ENCODE peak calls at places on chromosomes 6 and 20, in seven cellular contexts. One of them, this sample, is unnamed.

GRCh38 chr6:15077964-15078363 is 167.9 kb upstream of the JARID2 start:
- DNase-seq in Right ventricle myocardium superior: no peak
- DNase-seq in activated CD4-positive, CD25-positive, alpha-beta regulatory T cell treated with anti-CD3 and anti-CD28 coated beads, Interleukin-2, amount 50 U/mL, for 16 hours: no peak
- DNase-seq in IMR-90: no peak
- DNase-seq in M059J: no peak
- DNase-seq in MCF 10A: no peak
- DNase-seq in T47D: no peak
- DNase-seq in this sample: no peak

GRCh38 chr6:106519460-106520394 is 109.6 kb downstream of the RTN4IP1 start:
- DNase-seq in T47D: no peak
- DNase-seq in activated CD4-positive, CD25-positive, alpha-beta regulatory T cell treated with anti-CD3 and anti-CD28 coated beads, Interleukin-2, amount 50 U/mL, for 16 hours: peak
- DNase-seq in Right ventricle myocardium superior: peak
- DNase-seq in MCF 10A: peak
- DNase-seq in M059J: peak
- DNase-seq in IMR-90: peak
- DNase-seq in this sample: peak

GRCh38 chr6:144265061-144265357 is 20.1 kb upstream of the UTRN start:
- DNase-seq in IMR-90: peak
- DNase-seq in activated CD4-positive, CD25-positive, alpha-beta regulatory T cell treated with anti-CD3 and anti-CD28 coated beads, Interleukin-2, amount 50 U/mL, for 16 hours: no peak
- DNase-seq in M059J: peak
- DNase-seq in T47D: no peak
- DNase-seq in MCF 10A: no peak
- DNase-seq in Right ventricle myocardium superior: no peak
- DNase-seq in this sample: no peak

GRCh38 chr20:43926287-43926686 is 11.6 kb downstream of the TOX2 start:
- DNase-seq in T47D: no peak
- DNase-seq in Right ventricle myocardium superior: no peak
- DNase-seq in IMR-90: no peak
- DNase-seq in MCF 10A: no peak
- DNase-seq in activated CD4-positive, CD25-positive, alpha-beta regulatory T cell treated with anti-CD3 and anti-CD28 coated beads, Interleukin-2, amount 50 U/mL, for 16 hours: no peak
- DNase-seq in M059J: no peak
- DNase-seq in this sample: no peak

GRCh38 chr6:14274552-14275492 is 157.2 kb downstream of the CD83 start:
- DNase-seq in Right ventricle myocardium superior: no peak
- DNase-seq in M059J: no peak
- DNase-seq in activated CD4-positive, CD25-positive, alpha-beta regulatory T cell treated with anti-CD3 and anti-CD28 coated beads, Interleukin-2, amount 50 U/mL, for 16 hours: no peak
- DNase-seq in T47D: no peak
- DNase-seq in MCF 10A: peak
- DNase-seq in IMR-90: no peak
- DNase-seq in this sample: no peak

GRCh38 chr20:10961651-10962288 is 288.0 kb upstream of the JAG1 start:
- DNase-seq in IMR-90: no peak
- DNase-seq in T47D: no peak
- DNase-seq in MCF 10A: peak
- DNase-seq in M059J: no peak
- DNase-seq in Right ventricle myocardium superior: no peak
- DNase-seq in activated CD4-positive, CD25-positive, alpha-beta regulatory T cell treated with anti-CD3 and anti-CD28 coated beads, Interleukin-2, amount 50 U/mL, for 16 hours: no peak
- DNase-seq in this sample: no peak

GRCh38 chr6:19320066-19320465 is 517.1 kb upstream of the ID4 start:
- DNase-seq in Right ventricle myocardium superior: no peak
- DNase-seq in MCF 10A: no peak
- DNase-seq in T47D: no peak
- DNase-seq in M059J: no peak
- DNase-seq in IMR-90: no peak
- DNase-seq in activated CD4-positive, CD25-positive, alpha-beta regulatory T cell treated with anti-CD3 and anti-CD28 coated beads, Interleukin-2, amount 50 U/mL, for 16 hours: no peak
- DNase-seq in this sample: no peak

GRCh38 chr6:112253842-112254816 is at the start of gene LAMA4:
- DNase-seq in activated CD4-positive, CD25-positive, alpha-beta regulatory T cell treated with anti-CD3 and anti-CD28 coated beads, Interleukin-2, amount 50 U/mL, for 16 hours: no peak
- DNase-seq in M059J: peak
- DNase-seq in Right ventricle myocardium superior: peak
- DNase-seq in MCF 10A: peak
- DNase-seq in T47D: peak
- DNase-seq in IMR-90: peak
- DNase-seq in this sample: peak

GRCh38 chr6:141203902-141204575 is 928.7 kb upstream of the GJE1 start:
- DNase-seq in M059J: peak
- DNase-seq in T47D: no peak
- DNase-seq in MCF 10A: no peak
- DNase-seq in activated CD4-positive, CD25-positive, alpha-beta regulatory T cell treated with anti-CD3 and anti-CD28 coated beads, Interleukin-2, amount 50 U/mL, for 16 hours: no peak
- DNase-seq in IMR-90: peak
- DNase-seq in Right ventricle myocardium superior: no peak
- DNase-seq in this sample: peak

GRCh38 chr6:43858161-43859153 is 88.4 kb downstream of the VEGFA start:
- DNase-seq in Right ventricle myocardium superior: no peak
- DNase-seq in T47D: no peak
- DNase-seq in activated CD4-positive, CD25-positive, alpha-beta regulatory T cell treated with anti-CD3 and anti-CD28 coated beads, Interleukin-2, amount 50 U/mL, for 16 hours: no peak
- DNase-seq in IMR-90: no peak
- DNase-seq in M059J: no peak
- DNase-seq in MCF 10A: no peak
- DNase-seq in this sample: no peak

GRCh38 chr6:343226-343935 is 48.2 kb upstream of the IRF4 start:
- DNase-seq in Right ventricle myocardium superior: no peak
- DNase-seq in T47D: no peak
- DNase-seq in MCF 10A: no peak
- DNase-seq in activated CD4-positive, CD25-positive, alpha-beta regulatory T cell treated with anti-CD3 and anti-CD28 coated beads, Interleukin-2, amount 50 U/mL, for 16 hours: no peak
- DNase-seq in IMR-90: no peak
- DNase-seq in M059J: no peak
- DNase-seq in this sample: no peak

GRCh38 chr20:61325718-61326117 is 73.7 kb downstream of the CDH4 start:
- DNase-seq in M059J: no peak
- DNase-seq in IMR-90: no peak
- DNase-seq in MCF 10A: no peak
- DNase-seq in activated CD4-positive, CD25-positive, alpha-beta regulatory T cell treated with anti-CD3 and anti-CD28 coated beads, Interleukin-2, amount 50 U/mL, for 16 hours: no peak
- DNase-seq in Right ventricle myocardium superior: no peak
- DNase-seq in T47D: no peak
- DNase-seq in this sample: no peak

GRCh38 chr6:30391240-30391639 is 46.3 kb downstream of the RPP21 start:
- DNase-seq in Right ventricle myocardium superior: no peak
- DNase-seq in MCF 10A: no peak
- DNase-seq in activated CD4-positive, CD25-positive, alpha-beta regulatory T cell treated with anti-CD3 and anti-CD28 coated beads, Interleukin-2, amount 50 U/mL, for 16 hours: no peak
- DNase-seq in M059J: no peak
- DNase-seq in T47D: no peak
- DNase-seq in IMR-90: no peak
- DNase-seq in this sample: no peak

GRCh38 chr6:12804967-12805645 is 88.5 kb downstream of the PHACTR1 start:
- DNase-seq in Right ventricle myocardium superior: no peak
- DNase-seq in T47D: no peak
- DNase-seq in IMR-90: no peak
- DNase-seq in M059J: peak
- DNase-seq in MCF 10A: no peak
- DNase-seq in activated CD4-positive, CD25-positive, alpha-beta regulatory T cell treated with anti-CD3 and anti-CD28 coated beads, Interleukin-2, amount 50 U/mL, for 16 hours: no peak
- DNase-seq in this sample: no peak

GRCh38 chr20:23586735-23587525 is 18.6 kb upstream of the CST9L start:
- DNase-seq in activated CD4-positive, CD25-positive, alpha-beta regulatory T cell treated with anti-CD3 and anti-CD28 coated beads, Interleukin-2, amount 50 U/mL, for 16 hours: no peak
- DNase-seq in IMR-90: no peak
- DNase-seq in Right ventricle myocardium superior: no peak
- DNase-seq in MCF 10A: peak
- DNase-seq in T47D: no peak
- DNase-seq in M059J: no peak
- DNase-seq in this sample: no peak

GRCh38 chr6:25660512-25660911 is 8.5 kb downstream of the SCGN start:
- DNase-seq in M059J: peak
- DNase-seq in activated CD4-positive, CD25-positive, alpha-beta regulatory T cell treated with anti-CD3 and anti-CD28 coated beads, Interleukin-2, amount 50 U/mL, for 16 hours: no peak
- DNase-seq in MCF 10A: peak
- DNase-seq in T47D: no peak
- DNase-seq in IMR-90: peak
- DNase-seq in Right ventricle myocardium superior: no peak
- DNase-seq in this sample: peak

GRCh38 chr6:87628881-87629280 is 38.9 kb downstream of the ORC3 start:
- DNase-seq in T47D: no peak
- DNase-seq in activated CD4-positive, CD25-positive, alpha-beta regulatory T cell treated with anti-CD3 and anti-CD28 coated beads, Interleukin-2, amount 50 U/mL, for 16 hours: no peak
- DNase-seq in Right ventricle myocardium superior: no peak
- DNase-seq in M059J: no peak
- DNase-seq in IMR-90: peak
- DNase-seq in MCF 10A: no peak
- DNase-seq in this sample: peak

GRCh38 chr6:42017021-42017643 is 33.2 kb upstream of the TAF8 start:
- DNase-seq in Right ventricle myocardium superior: peak
- DNase-seq in T47D: no peak
- DNase-seq in M059J: peak
- DNase-seq in MCF 10A: peak
- DNase-seq in IMR-90: peak
- DNase-seq in activated CD4-positive, CD25-positive, alpha-beta regulatory T cell treated with anti-CD3 and anti-CD28 coated beads, Interleukin-2, amount 50 U/mL, for 16 hours: no peak
- DNase-seq in this sample: peak

GRCh38 chr6:130927305-130927704 is 100.1 kb downstream of the SMLR1 start:
- DNase-seq in M059J: peak
- DNase-seq in IMR-90: no peak
- DNase-seq in activated CD4-positive, CD25-positive, alpha-beta regulatory T cell treated with anti-CD3 and anti-CD28 coated beads, Interleukin-2, amount 50 U/mL, for 16 hours: no peak
- DNase-seq in Right ventricle myocardium superior: no peak
- DNase-seq in MCF 10A: peak
- DNase-seq in T47D: no peak
- DNase-seq in this sample: no peak

GRCh38 chr6:56372621-56373020 is 125.2 kb upstream of the COL21A1 start:
- DNase-seq in M059J: no peak
- DNase-seq in activated CD4-positive, CD25-positive, alpha-beta regulatory T cell treated with anti-CD3 and anti-CD28 coated beads, Interleukin-2, amount 50 U/mL, for 16 hours: no peak
- DNase-seq in IMR-90: peak
- DNase-seq in Right ventricle myocardium superior: no peak
- DNase-seq in T47D: no peak
- DNase-seq in MCF 10A: no peak
- DNase-seq in this sample: no peak

GRCh38 chr6:28907394-28907793 is 16.4 kb downstream of the TRIM27 start:
- DNase-seq in IMR-90: peak
- DNase-seq in Right ventricle myocardium superior: no peak
- DNase-seq in M059J: peak
- DNase-seq in activated CD4-positive, CD25-positive, alpha-beta regulatory T cell treated with anti-CD3 and anti-CD28 coated beads, Interleukin-2, amount 50 U/mL, for 16 hours: no peak
- DNase-seq in MCF 10A: peak
- DNase-seq in T47D: no peak
- DNase-seq in this sample: peak

GRCh38 chr20:41011551-41012067 is 17.0 kb upstream of the TOP1 start:
- DNase-seq in T47D: no peak
- DNase-seq in M059J: no peak
- DNase-seq in Right ventricle myocardium superior: no peak
- DNase-seq in IMR-90: no peak
- DNase-seq in activated CD4-positive, CD25-positive, alpha-beta regulatory T cell treated with anti-CD3 and anti-CD28 coated beads, Interleukin-2, amount 50 U/mL, for 16 hours: no peak
- DNase-seq in MCF 10A: no peak
- DNase-seq in this sample: no peak

GRCh38 chr6:8589941-8590676 is 154.8 kb upstream of the SLC35B3 start:
- DNase-seq in T47D: no peak
- DNase-seq in activated CD4-positive, CD25-positive, alpha-beta regulatory T cell treated with anti-CD3 and anti-CD28 coated beads, Interleukin-2, amount 50 U/mL, for 16 hours: no peak
- DNase-seq in M059J: peak
- DNase-seq in MCF 10A: peak
- DNase-seq in IMR-90: no peak
- DNase-seq in Right ventricle myocardium superior: no peak
- DNase-seq in this sample: no peak

GRCh38 chr6:101818056-101818455 is 424.5 kb downstream of the GRIK2 start:
- DNase-seq in MCF 10A: no peak
- DNase-seq in T47D: no peak
- DNase-seq in M059J: peak
- DNase-seq in Right ventricle myocardium superior: no peak
- DNase-seq in IMR-90: no peak
- DNase-seq in activated CD4-positive, CD25-positive, alpha-beta regulatory T cell treated with anti-CD3 and anti-CD28 coated beads, Interleukin-2, amount 50 U/mL, for 16 hours: no peak
- DNase-seq in this sample: no peak

GRCh38 chr6:76026101-76026500 is 46.4 kb downstream of the IMPG1 start:
- DNase-seq in activated CD4-positive, CD25-positive, alpha-beta regulatory T cell treated with anti-CD3 and anti-CD28 coated beads, Interleukin-2, amount 50 U/mL, for 16 hours: no peak
- DNase-seq in M059J: peak
- DNase-seq in MCF 10A: peak
- DNase-seq in Right ventricle myocardium superior: no peak
- DNase-seq in IMR-90: no peak
- DNase-seq in T47D: no peak
- DNase-seq in this sample: peak

GRCh38 chr20:4369798-4370124 is 351.9 kb upstream of the PRND start:
- DNase-seq in T47D: no peak
- DNase-seq in Right ventricle myocardium superior: no peak
- DNase-seq in M059J: no peak
- DNase-seq in IMR-90: no peak
- DNase-seq in activated CD4-positive, CD25-positive, alpha-beta regulatory T cell treated with anti-CD3 and anti-CD28 coated beads, Interleukin-2, amount 50 U/mL, for 16 hours: no peak
- DNase-seq in MCF 10A: peak
- DNase-seq in this sample: no peak

GRCh38 chr6:107068691-107069630 is 41.0 kb downstream of the MTRES1 start:
- DNase-seq in MCF 10A: no peak
- DNase-seq in IMR-90: no peak
- DNase-seq in M059J: no peak
- DNase-seq in activated CD4-positive, CD25-positive, alpha-beta regulatory T cell treated with anti-CD3 and anti-CD28 coated beads, Interleukin-2, amount 50 U/mL, for 16 hours: no peak
- DNase-seq in Right ventricle myocardium superior: no peak
- DNase-seq in T47D: no peak
- DNase-seq in this sample: no peak

GRCh38 chr6:4662886-4663285 is 113.3 kb upstream of the CDYL start:
- DNase-seq in MCF 10A: no peak
- DNase-seq in M059J: no peak
- DNase-seq in Right ventricle myocardium superior: no peak
- DNase-seq in T47D: no peak
- DNase-seq in IMR-90: no peak
- DNase-seq in activated CD4-positive, CD25-positive, alpha-beta regulatory T cell treated with anti-CD3 and anti-CD28 coated beads, Interleukin-2, amount 50 U/mL, for 16 hours: no peak
- DNase-seq in this sample: peak

GRCh38 chr6:51976374-51976773 is 111.0 kb downstream of the PKHD1 start:
- DNase-seq in Right ventricle myocardium superior: no peak
- DNase-seq in M059J: no peak
- DNase-seq in activated CD4-positive, CD25-positive, alpha-beta regulatory T cell treated with anti-CD3 and anti-CD28 coated beads, Interleukin-2, amount 50 U/mL, for 16 hours: no peak
- DNase-seq in MCF 10A: no peak
- DNase-seq in T47D: no peak
- DNase-seq in IMR-90: no peak
- DNase-seq in this sample: no peak

GRCh38 chr20:1002682-1003561 is 811 bp upstream of the RSPO4 start:
- DNase-seq in T47D: no peak
- DNase-seq in IMR-90: no peak
- DNase-seq in MCF 10A: no peak
- DNase-seq in M059J: no peak
- DNase-seq in Right ventricle myocardium superior: no peak
- DNase-seq in activated CD4-positive, CD25-positive, alpha-beta regulatory T cell treated with anti-CD3 and anti-CD28 coated beads, Interleukin-2, amount 50 U/mL, for 16 hours: no peak
- DNase-seq in this sample: no peak

GRCh38 chr6:12119085-12119588 is 107.0 kb downstream of the HIVEP1 start:
- DNase-seq in MCF 10A: no peak
- DNase-seq in IMR-90: no peak
- DNase-seq in Right ventricle myocardium superior: no peak
- DNase-seq in T47D: no peak
- DNase-seq in activated CD4-positive, CD25-positive, alpha-beta regulatory T cell treated with anti-CD3 and anti-CD28 coated beads, Interleukin-2, amount 50 U/mL, for 16 hours: no peak
- DNase-seq in M059J: no peak
- DNase-seq in this sample: no peak